ENCODE peak calls at places on chromosomes 16 and 17, in six cellular contexts. One of them, this sample, is unnamed.

GRCh38 chr17:19331553-19332245 is 30.8 kb downstream of the B9D1 start:
- DNase-seq in lower lobe of right lung: no peak
- DNase-seq in AG04450: no peak
- DNase-seq in body of pancreas: no peak
- DNase-seq in CD4-positive, CD25-positive, alpha-beta regulatory T cell: no peak
- DNase-seq in CD8-positive, alpha-beta T cell: no peak
- DNase-seq in this sample: no peak

GRCh38 chr17:38434178-38434665 is 6.0 kb downstream of the ARHGAP23 start:
- DNase-seq in CD8-positive, alpha-beta T cell: no peak
- DNase-seq in AG04450: no peak
- DNase-seq in body of pancreas: no peak
- DNase-seq in CD4-positive, CD25-positive, alpha-beta regulatory T cell: no peak
- DNase-seq in lower lobe of right lung: no peak
- DNase-seq in this sample: no peak

GRCh38 chr16:2043296-2043979 is 4.2 kb downstream of the NTHL1 start:
- DNase-seq in body of pancreas: no peak
- DNase-seq in lower lobe of right lung: no peak
- DNase-seq in CD8-positive, alpha-beta T cell: no peak
- DNase-seq in AG04450: no peak
- DNase-seq in CD4-positive, CD25-positive, alpha-beta regulatory T cell: no peak
- DNase-seq in this sample: no peak

GRCh38 chr17:67718325-67718941 is 697 bp downstream of the NOL11 start:
- DNase-seq in CD4-positive, CD25-positive, alpha-beta regulatory T cell: peak
- DNase-seq in CD8-positive, alpha-beta T cell: peak
- DNase-seq in lower lobe of right lung: no peak
- DNase-seq in AG04450: no peak
- DNase-seq in body of pancreas: no peak
- DNase-seq in this sample: no peak

GRCh38 chr17:79624658-79625478 is 14.0 kb upstream of the RBFOX3 start:
- DNase-seq in CD4-positive, CD25-positive, alpha-beta regulatory T cell: no peak
- DNase-seq in lower lobe of right lung: peak
- DNase-seq in body of pancreas: peak
- DNase-seq in AG04450: no peak
- DNase-seq in CD8-positive, alpha-beta T cell: no peak
- DNase-seq in this sample: peak

GRCh38 chr16:71436473-71436872 is 5.4 kb downstream of the TLE7 start:
- DNase-seq in AG04450: no peak
- DNase-seq in lower lobe of right lung: no peak
- DNase-seq in CD8-positive, alpha-beta T cell: no peak
- DNase-seq in body of pancreas: no peak
- DNase-seq in CD4-positive, CD25-positive, alpha-beta regulatory T cell: no peak
- DNase-seq in this sample: no peak

GRCh38 chr17:5530265-5530782 is 44.0 kb downstream of the MIS12 start:
- DNase-seq in CD4-positive, CD25-positive, alpha-beta regulatory T cell: no peak
- DNase-seq in body of pancreas: no peak
- DNase-seq in CD8-positive, alpha-beta T cell: no peak
- DNase-seq in AG04450: no peak
- DNase-seq in lower lobe of right lung: no peak
- DNase-seq in this sample: no peak

GRCh38 chr16:85390511-85391174 is 222.5 kb upstream of the GSE1 start:
- DNase-seq in CD8-positive, alpha-beta T cell: no peak
- DNase-seq in AG04450: peak
- DNase-seq in body of pancreas: peak
- DNase-seq in lower lobe of right lung: peak
- DNase-seq in CD4-positive, CD25-positive, alpha-beta regulatory T cell: no peak
- DNase-seq in this sample: peak

GRCh38 chr17:78746263-78746948 is 35.7 kb downstream of the CYTH1 start:
- DNase-seq in lower lobe of right lung: no peak
- DNase-seq in CD8-positive, alpha-beta T cell: no peak
- DNase-seq in body of pancreas: no peak
- DNase-seq in AG04450: no peak
- DNase-seq in CD4-positive, CD25-positive, alpha-beta regulatory T cell: no peak
- DNase-seq in this sample: no peak

GRCh38 chr16:50924759-50925545 is 183.1 kb downstream of the CYLD start:
- DNase-seq in body of pancreas: no peak
- DNase-seq in lower lobe of right lung: no peak
- DNase-seq in CD8-positive, alpha-beta T cell: no peak
- DNase-seq in CD4-positive, CD25-positive, alpha-beta regulatory T cell: no peak
- DNase-seq in AG04450: no peak
- DNase-seq in this sample: no peak

GRCh38 chr17:57422574-57423164 is 166.3 kb downstream of the MSI2 start:
- DNase-seq in CD8-positive, alpha-beta T cell: no peak
- DNase-seq in body of pancreas: no peak
- DNase-seq in lower lobe of right lung: no peak
- DNase-seq in AG04450: no peak
- DNase-seq in CD4-positive, CD25-positive, alpha-beta regulatory T cell: peak
- DNase-seq in this sample: no peak

GRCh38 chr16:13291934-13292333 is 390.5 kb downstream of the SHISA9 start:
- DNase-seq in CD4-positive, CD25-positive, alpha-beta regulatory T cell: no peak
- DNase-seq in body of pancreas: no peak
- DNase-seq in lower lobe of right lung: no peak
- DNase-seq in AG04450: no peak
- DNase-seq in CD8-positive, alpha-beta T cell: no peak
- DNase-seq in this sample: no peak

GRCh38 chr17:80817321-80817845 is 174.3 kb upstream of the CHMP6 start:
- DNase-seq in CD4-positive, CD25-positive, alpha-beta regulatory T cell: no peak
- DNase-seq in body of pancreas: peak
- DNase-seq in AG04450: no peak
- DNase-seq in lower lobe of right lung: peak
- DNase-seq in CD8-positive, alpha-beta T cell: no peak
- DNase-seq in this sample: peak

GRCh38 chr16:67284699-67285646 is 5.6 kb downstream of the PLEKHG4 start:
- DNase-seq in CD4-positive, CD25-positive, alpha-beta regulatory T cell: no peak
- DNase-seq in body of pancreas: peak
- DNase-seq in lower lobe of right lung: peak
- DNase-seq in CD8-positive, alpha-beta T cell: no peak
- DNase-seq in AG04450: no peak
- DNase-seq in this sample: peak

GRCh38 chr16:60642956-60643355 is 1393.3 kb downstream of the CDH8 start:
- DNase-seq in CD8-positive, alpha-beta T cell: no peak
- DNase-seq in AG04450: no peak
- DNase-seq in body of pancreas: no peak
- DNase-seq in CD4-positive, CD25-positive, alpha-beta regulatory T cell: no peak
- DNase-seq in lower lobe of right lung: no peak
- DNase-seq in this sample: no peak

GRCh38 chr17:81553616-81554181 is 1.5 kb upstream of the FAAP100 start:
- DNase-seq in CD8-positive, alpha-beta T cell: no peak
- DNase-seq in lower lobe of right lung: no peak
- DNase-seq in CD4-positive, CD25-positive, alpha-beta regulatory T cell: no peak
- DNase-seq in AG04450: peak
- DNase-seq in body of pancreas: no peak
- DNase-seq in this sample: peak

GRCh38 chr16:1822801-1823200 is 3.8 kb downstream of the HAGH start:
- DNase-seq in AG04450: no peak
- DNase-seq in body of pancreas: no peak
- DNase-seq in CD4-positive, CD25-positive, alpha-beta regulatory T cell: no peak
- DNase-seq in CD8-positive, alpha-beta T cell: no peak
- DNase-seq in lower lobe of right lung: no peak
- DNase-seq in this sample: no peak

DNA sequence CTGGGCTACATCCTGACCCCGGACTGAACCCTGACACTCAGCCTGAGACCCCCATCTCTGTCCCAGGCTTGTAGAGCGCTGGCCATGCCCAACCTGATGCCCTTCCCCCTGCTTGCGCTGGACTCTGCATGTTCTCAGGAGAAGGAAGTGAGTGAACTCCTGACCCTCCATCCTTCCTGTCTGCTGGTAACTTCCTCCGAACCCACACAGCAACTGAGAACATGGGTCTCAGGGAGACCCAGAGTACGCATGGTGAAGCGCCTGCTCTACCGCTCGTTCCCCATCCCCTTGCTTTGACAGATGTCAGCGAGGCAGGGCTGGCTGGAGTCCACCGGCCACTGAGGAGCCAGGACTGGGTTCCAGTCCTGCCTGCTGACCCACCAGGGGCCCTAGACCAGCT is 6.1 kb downstream of the CAMKK1 start:
- DNase-seq in CD8-positive, alpha-beta T cell: no peak
- DNase-seq in lower lobe of right lung: peak
- DNase-seq in body of pancreas: no peak
- DNase-seq in AG04450: no peak
- DNase-seq in CD4-positive, CD25-positive, alpha-beta regulatory T cell: peak
- DNase-seq in this sample: no peak
- H3K4me3 ChIP-seq in CD8-positive, alpha-beta T cell: peak
- H3K4me3 ChIP-seq in lower lobe of right lung: peak
- H3K4me3 ChIP-seq in body of pancreas: no peak
- H3K4me3 ChIP-seq in AG04450: no peak
- H3K4me3 ChIP-seq in CD4-positive, CD25-positive, alpha-beta regulatory T cell: peak
- H3K4me3 ChIP-seq in this sample: no peak

GRCh38 chr16:16096858-16097213 is 126.5 kb downstream of the ABCC6 start:
- DNase-seq in AG04450: no peak
- DNase-seq in lower lobe of right lung: no peak
- DNase-seq in CD4-positive, CD25-positive, alpha-beta regulatory T cell: no peak
- DNase-seq in body of pancreas: no peak
- DNase-seq in CD8-positive, alpha-beta T cell: no peak
- DNase-seq in this sample: no peak
- H3K27ac ChIP-seq in AG04450: peak
- H3K27ac ChIP-seq in lower lobe of right lung: peak
- H3K27ac ChIP-seq in CD4-positive, CD25-positive, alpha-beta regulatory T cell: no peak
- H3K27ac ChIP-seq in body of pancreas: no peak
- H3K27ac ChIP-seq in CD8-positive, alpha-beta T cell: no peak
- H3K27ac ChIP-seq in this sample: no peak

GRCh38 chr17:63626551-63627228 is 4.5 kb downstream of the MAP3K3 start:
- DNase-seq in AG04450: no peak
- DNase-seq in CD4-positive, CD25-positive, alpha-beta regulatory T cell: no peak
- DNase-seq in body of pancreas: no peak
- DNase-seq in CD8-positive, alpha-beta T cell: no peak
- DNase-seq in lower lobe of right lung: no peak
- DNase-seq in this sample: no peak
- H3K4me3 ChIP-seq in AG04450: no peak
- H3K4me3 ChIP-seq in CD4-positive, CD25-positive, alpha-beta regulatory T cell: no peak
- H3K4me3 ChIP-seq in body of pancreas: no peak
- H3K4me3 ChIP-seq in CD8-positive, alpha-beta T cell: no peak
- H3K4me3 ChIP-seq in lower lobe of right lung: no peak
- H3K4me3 ChIP-seq in this sample: no peak

GRCh38 chr17:59502800-59503199 is 62.6 kb upstream of the DHX40 start:
- DNase-seq in CD4-positive, CD25-positive, alpha-beta regulatory T cell: no peak
- DNase-seq in CD8-positive, alpha-beta T cell: no peak
- DNase-seq in lower lobe of right lung: no peak
- DNase-seq in body of pancreas: no peak
- DNase-seq in AG04450: no peak
- DNase-seq in this sample: no peak
- H3K27ac ChIP-seq in CD4-positive, CD25-positive, alpha-beta regulatory T cell: no peak
- H3K27ac ChIP-seq in CD8-positive, alpha-beta T cell: no peak
- H3K27ac ChIP-seq in lower lobe of right lung: no peak
- H3K27ac ChIP-seq in body of pancreas: no peak
- H3K27ac ChIP-seq in AG04450: no peak
- H3K27ac ChIP-seq in this sample: no peak

GRCh38 chr16:31216552-31217530 is at the start of gene PYDC1:
- DNase-seq in lower lobe of right lung: peak
- DNase-seq in CD8-positive, alpha-beta T cell: no peak
- DNase-seq in CD4-positive, CD25-positive, alpha-beta regulatory T cell: peak
- DNase-seq in AG04450: no peak
- DNase-seq in body of pancreas: no peak
- DNase-seq in this sample: no peak
- H3K4me3 ChIP-seq in lower lobe of right lung: peak
- H3K4me3 ChIP-seq in CD8-positive, alpha-beta T cell: peak
- H3K4me3 ChIP-seq in CD4-positive, CD25-positive, alpha-beta regulatory T cell: no peak
- H3K4me3 ChIP-seq in AG04450: no peak
- H3K4me3 ChIP-seq in body of pancreas: no peak
- H3K4me3 ChIP-seq in this sample: no peak

DNA sequence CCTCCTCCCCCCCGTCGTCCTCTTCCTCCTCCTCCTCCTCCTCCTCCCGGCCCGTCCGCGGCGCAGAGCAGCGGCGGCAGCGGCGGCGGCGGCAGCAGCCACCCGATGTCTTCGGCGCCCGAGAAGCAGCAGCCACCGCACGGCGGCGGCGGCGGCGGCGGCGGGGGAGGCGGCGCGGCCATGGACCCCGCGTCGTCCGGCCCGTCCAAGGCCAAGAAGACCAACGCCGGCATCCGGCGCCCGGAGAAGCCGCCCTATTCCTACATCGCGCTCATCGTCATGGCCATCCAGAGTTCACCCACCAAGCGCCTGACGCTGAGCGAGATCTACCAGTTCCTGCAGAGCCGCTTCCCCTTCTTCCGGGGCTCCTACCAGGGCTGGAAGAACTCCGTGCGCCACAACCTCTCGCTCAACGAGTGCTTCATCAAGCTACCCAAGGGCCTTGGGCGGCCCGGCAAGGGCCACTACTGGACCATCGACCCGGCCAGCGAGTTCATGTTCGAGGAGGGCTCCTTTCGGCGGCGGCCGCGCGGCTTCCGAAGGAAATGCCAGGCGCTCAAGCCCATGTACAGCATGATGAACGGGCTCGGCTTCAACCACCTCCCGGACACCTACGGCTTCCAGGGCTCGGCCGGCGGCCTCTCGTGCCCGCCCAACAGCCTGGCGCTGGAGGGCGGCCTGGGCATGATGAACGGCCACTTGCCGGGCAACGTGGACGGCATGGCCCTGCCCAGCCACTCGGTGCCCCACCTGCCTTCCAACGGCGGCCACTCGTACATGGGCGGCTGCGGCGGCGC is at the start of gene FOXF1:
- DNase-seq in CD8-positive, alpha-beta T cell: no peak
- DNase-seq in lower lobe of right lung: no peak
- DNase-seq in CD4-positive, CD25-positive, alpha-beta regulatory T cell: peak
- DNase-seq in AG04450: peak
- DNase-seq in body of pancreas: no peak
- DNase-seq in this sample: no peak
- H3K27ac ChIP-seq in CD8-positive, alpha-beta T cell: no peak
- H3K27ac ChIP-seq in lower lobe of right lung: peak
- H3K27ac ChIP-seq in CD4-positive, CD25-positive, alpha-beta regulatory T cell: no peak
- H3K27ac ChIP-seq in AG04450: peak
- H3K27ac ChIP-seq in body of pancreas: no peak
- H3K27ac ChIP-seq in this sample: no peak

This sample was measured in RWPE2.